ENCODE peak calls at places on chromosome 21, in ten cellular contexts. E, Q, K, T, Z, F, U, S, I and H are unnamed samples.

GRCh38 chr21:42707207-42707830 is 53.9 kb downstream of the PDE9A start:
- DNase-seq in Z (no peak), E (no peak), T (no peak), K (no peak), S (no peak), Q (no peak), F (no peak), U (no peak), I (no peak), H (no peak)

GRCh38 chr21:27803571-27803970 is 836.7 kb upstream of the ADAMTS5 start:
- DNase-seq in K (no peak), U (no peak), Z (peak), Q (no peak), T (no peak), E (no peak), S (no peak), I (no peak), F (no peak), H (no peak)

GRCh38 chr21:28588997-28589396 is 403.7 kb downstream of the LTN1 start:
- DNase-seq in Z (no peak), E (no peak), T (no peak), S (no peak), Q (no peak), K (no peak), I (no peak), U (no peak), F (no peak), H (no peak)

GRCh38 chr21:35737425-35737824 is 322.9 kb downstream of the SETD4 start:
- DNase-seq in S (no peak), I (no peak), U (no peak), F (no peak), K (no peak), Z (no peak), E (no peak), Q (no peak), T (no peak), H (no peak)

GRCh38 chr21:39057121-39057520 is 126.1 kb downstream of the PSMG1 start:
- DNase-seq in F (no peak), Q (no peak), I (no peak), T (no peak), U (no peak), Z (no peak), E (no peak), S (no peak), K (no peak), H (no peak)

GRCh38 chr21:27734146-27734545 is 767.3 kb upstream of the ADAMTS5 start:
- DNase-seq in I (no peak), Q (no peak), T (no peak), S (no peak), Z (peak), K (no peak), U (no peak), E (no peak), F (no peak), H (no peak)

GRCh38 chr21:32021319-32022027 is 148.7 kb downstream of the HUNK start:
- DNase-seq in I (no peak), Q (no peak), F (no peak), U (no peak), K (peak), T (peak), Z (no peak), E (peak), S (no peak), H (no peak)

GRCh38 chr21:26169611-26170470 is 729 bp downstream of the APP start:
- DNase-seq in I (no peak), E (peak), F (peak), Q (peak), Z (peak), T (peak), S (peak), U (peak), K (peak), H (peak)

GRCh38 chr21:28215214-28215954 is 777.3 kb downstream of the LTN1 start:
- DNase-seq in I (no peak), F (no peak), U (no peak), Q (no peak), E (peak), S (no peak), K (no peak), Z (peak), T (no peak), H (no peak)

DNA sequence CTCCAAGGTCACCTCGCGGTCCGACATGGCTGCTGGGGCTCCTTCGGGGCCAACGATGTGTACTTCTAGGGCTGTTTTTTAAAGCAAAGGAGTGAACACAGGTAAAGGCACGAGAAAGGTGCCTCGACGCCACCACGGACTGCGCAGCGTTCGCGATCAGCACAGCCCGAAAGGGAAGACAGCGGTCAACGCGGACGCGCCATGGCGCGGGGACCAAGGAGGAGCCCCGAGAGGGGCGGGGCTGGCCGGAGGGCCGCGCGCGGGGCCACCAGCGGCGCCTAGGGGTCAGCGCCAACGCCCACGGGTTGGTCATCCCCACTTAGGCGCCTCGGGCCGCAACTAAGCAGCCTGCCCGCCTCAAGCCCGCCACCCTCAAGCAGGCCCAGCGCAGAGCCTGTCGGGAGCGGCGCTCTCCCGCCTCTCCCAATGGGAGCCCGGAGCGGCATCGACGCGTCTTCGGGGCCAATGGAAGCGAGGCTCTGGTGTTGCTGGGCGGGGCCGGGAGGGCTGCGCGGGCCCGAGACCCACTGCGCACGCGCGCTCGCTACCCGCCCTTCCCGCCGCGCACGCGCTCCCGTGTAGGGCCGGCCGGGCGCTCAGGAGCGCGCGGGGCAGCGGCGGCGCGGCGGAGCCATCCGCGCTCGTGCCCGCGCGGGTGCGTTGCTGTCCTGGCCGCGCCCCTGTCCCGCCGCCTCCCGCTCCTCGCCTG is at the start of gene DIP2A:
- DNase-seq in Q (peak), E (peak), K (peak), T (peak), F (peak), S (peak), U (peak), I (peak), Z (peak), H (peak)
- TF ChIP-seq POLR2A in Q (peak), E (peak), K (no peak), T (peak), F (peak), S (peak), U (peak), I (peak), Z (peak), H (peak)

DNA sequence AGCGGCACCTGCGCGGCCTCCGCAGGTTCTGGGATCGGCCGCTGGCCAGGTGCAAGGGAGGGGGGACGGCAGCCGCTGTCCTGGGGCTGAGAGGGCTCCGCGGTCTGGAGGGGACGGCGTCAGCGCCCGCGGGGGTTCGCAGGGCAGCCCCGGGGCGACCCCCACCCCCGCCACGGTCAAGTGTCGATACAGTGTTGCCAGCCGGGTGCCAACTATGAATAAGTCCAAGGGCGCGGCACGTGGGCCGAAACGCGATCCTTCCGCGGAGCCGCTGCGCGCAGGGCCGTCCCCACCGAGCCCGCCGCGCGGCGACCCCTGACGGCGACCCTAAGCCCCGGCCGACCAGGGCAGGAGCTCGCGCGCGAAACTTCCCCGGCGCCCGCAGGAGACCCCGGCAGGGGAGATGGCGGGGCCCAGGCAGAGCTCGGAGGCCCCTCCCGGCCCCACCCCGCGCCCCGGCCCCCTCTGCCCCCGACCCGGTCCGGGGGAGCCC is 664 bp upstream of the AGPAT3 start:
- DNase-seq in E (no peak), K (peak), S (peak), I (peak), Z (peak), T (peak), Q (peak), U (peak), F (peak), H (peak)
- TF ChIP-seq POLR2A in E (no peak), K (no peak), S (peak), I (no peak), Z (no peak), T (peak), Q (peak), U (peak), F (no peak), H (peak)

DNA sequence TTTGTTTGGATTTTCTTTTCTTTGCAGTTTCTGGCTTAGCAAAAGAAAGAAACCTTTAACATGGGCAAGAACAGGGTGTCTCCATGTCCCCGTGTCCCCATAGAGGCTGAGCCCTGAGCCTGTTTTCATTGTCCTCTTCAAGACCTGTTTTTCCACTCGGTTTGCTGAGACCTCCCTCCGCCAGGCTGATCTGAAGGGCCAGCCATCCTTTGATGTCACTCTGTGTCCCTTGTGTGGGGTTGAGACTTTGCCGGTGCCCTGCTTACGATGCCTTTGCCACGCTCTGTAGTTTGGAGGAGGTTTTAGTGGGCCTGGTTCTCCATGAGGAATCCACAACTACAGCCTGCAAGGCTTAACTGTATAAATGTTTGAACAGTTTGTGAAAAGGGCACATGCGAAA is 23.8 kb downstream of the IFNGR2 start:
- DNase-seq in Z (no peak), Q (no peak), F (no peak), I (no peak), E (no peak), T (no peak), S (no peak), U (no peak), K (no peak), H (no peak)
- TF ChIP-seq POLR2A in Z (no peak), Q (no peak), F (no peak), I (no peak), E (no peak), T (no peak), S (no peak), U (no peak), K (no peak), H (no peak)

DNA sequence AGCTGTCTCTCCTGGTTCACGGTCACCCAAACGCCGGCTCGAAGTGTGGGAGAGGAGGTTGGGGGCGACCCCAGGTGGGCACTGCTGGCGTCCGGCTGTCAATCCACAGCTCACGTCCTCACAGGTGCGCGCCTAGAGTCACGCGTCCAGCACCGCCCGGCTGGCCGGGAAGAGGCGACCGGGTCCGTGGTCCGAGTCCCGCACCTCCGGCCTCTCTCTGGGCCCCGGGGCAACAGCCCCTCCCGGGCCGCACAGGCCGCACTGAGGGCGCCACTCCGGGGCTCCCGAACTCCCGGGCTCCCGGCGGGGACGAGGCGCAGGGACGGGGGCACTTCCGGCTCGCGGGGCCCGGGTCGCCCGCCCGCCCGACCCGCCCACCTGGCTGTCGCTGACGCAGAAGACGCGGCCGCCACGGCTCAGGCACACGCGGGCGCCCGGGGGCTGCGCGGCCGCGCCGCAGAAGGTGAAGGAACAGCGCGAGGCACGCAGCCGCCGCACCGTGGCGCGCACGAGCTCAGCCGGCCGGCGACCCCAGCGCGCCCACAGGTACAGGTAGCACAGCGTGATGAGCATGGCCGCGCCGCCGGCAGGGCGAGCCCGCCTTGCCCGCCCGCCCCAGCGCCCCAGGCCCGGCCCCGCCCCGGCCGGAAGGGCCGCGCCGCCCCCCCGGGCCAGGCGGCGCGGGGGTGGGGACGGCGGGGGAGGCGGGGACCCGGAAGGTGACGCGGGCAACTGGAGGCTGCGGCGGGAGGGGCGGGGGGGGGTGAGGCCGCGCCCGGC is at the start of gene HLCS:
- DNase-seq in Q (no peak), I (peak), U (peak), S (peak), K (peak), T (peak), E (peak), Z (peak), F (peak), H (peak)
- TF ChIP-seq POLR2A in Q (peak), I (peak), U (peak), S (peak), K (no peak), T (peak), E (no peak), Z (peak), F (no peak), H (no peak)

DNA sequence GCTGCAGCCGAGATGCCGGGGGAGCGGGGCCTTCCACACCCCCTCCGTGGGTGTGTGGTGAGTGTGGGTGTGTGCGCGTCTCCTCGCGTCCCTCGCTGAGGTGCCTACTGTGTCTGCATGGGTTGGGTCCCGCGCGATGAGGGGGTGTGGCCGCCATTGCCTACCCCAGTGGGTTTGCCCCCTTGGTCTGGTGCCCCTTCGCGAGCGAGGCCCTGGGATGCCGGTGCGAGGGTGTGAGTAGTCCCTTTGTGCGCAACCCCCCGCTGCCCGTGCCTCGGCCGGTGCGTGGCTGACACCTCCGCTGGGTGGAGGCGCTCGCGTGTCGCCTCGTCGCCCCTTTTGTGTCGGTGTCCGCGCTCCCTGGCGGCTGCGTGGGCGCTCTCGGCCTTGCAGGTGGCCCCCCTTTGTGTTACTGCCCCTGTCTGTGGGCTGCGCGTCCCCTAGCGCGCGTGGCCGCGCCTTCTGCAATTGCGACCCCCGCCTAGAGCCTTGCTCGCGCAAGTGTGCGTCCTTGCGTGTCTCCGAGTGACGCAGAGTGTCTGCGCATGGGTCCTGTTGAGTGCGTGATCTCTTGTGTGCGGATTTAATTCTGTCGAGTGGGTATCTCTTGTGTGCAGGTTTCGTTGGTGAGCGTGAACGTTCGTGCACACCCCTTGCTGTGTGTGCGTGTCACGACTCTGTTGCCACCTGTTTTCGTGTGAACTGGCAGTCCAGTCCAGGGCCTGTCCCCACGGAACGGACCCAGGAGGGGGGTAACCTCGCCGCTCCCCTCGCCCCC is 552 bp downstream of the TTC3 start:
- DNase-seq in K (peak), Q (no peak), S (no peak), U (no peak), I (peak), T (peak), Z (peak), F (peak), E (no peak), H (peak)
- TF ChIP-seq POLR2A in K (no peak), Q (no peak), S (no peak), U (no peak), I (no peak), T (no peak), Z (peak), F (peak), E (no peak), H (peak)

GRCh38 chr21:44872266-44872567 is 1.3 kb downstream of the PTTG1IP start:
- DNase-seq in T (no peak), Z (no peak), U (no peak), Q (no peak), K (no peak), S (no peak), E (no peak), F (no peak), I (no peak), H (no peak)

GRCh38 chr21:44874240-44874496 is 678 bp upstream of the PTTG1IP start:
- DNase-seq in S (no peak), Z (no peak), F (no peak), K (no peak), T (no peak), I (no peak), E (no peak), Q (no peak), U (no peak), H (no peak)

GRCh38 chr21:44872568-44873355 is 728 bp downstream of the PTTG1IP start:
- DNase-seq in F (no peak), E (peak), U (no peak), T (peak), Z (peak), I (peak), Q (no peak), S (no peak), K (peak), H (peak)

GRCh38 chr21:44874497-44875331 is 1.2 kb upstream of the PTTG1IP start:
- DNase-seq in S (no peak), Z (no peak), Q (no peak), E (peak), F (no peak), K (peak), T (peak), I (peak), U (no peak), H (peak)

DNA sequence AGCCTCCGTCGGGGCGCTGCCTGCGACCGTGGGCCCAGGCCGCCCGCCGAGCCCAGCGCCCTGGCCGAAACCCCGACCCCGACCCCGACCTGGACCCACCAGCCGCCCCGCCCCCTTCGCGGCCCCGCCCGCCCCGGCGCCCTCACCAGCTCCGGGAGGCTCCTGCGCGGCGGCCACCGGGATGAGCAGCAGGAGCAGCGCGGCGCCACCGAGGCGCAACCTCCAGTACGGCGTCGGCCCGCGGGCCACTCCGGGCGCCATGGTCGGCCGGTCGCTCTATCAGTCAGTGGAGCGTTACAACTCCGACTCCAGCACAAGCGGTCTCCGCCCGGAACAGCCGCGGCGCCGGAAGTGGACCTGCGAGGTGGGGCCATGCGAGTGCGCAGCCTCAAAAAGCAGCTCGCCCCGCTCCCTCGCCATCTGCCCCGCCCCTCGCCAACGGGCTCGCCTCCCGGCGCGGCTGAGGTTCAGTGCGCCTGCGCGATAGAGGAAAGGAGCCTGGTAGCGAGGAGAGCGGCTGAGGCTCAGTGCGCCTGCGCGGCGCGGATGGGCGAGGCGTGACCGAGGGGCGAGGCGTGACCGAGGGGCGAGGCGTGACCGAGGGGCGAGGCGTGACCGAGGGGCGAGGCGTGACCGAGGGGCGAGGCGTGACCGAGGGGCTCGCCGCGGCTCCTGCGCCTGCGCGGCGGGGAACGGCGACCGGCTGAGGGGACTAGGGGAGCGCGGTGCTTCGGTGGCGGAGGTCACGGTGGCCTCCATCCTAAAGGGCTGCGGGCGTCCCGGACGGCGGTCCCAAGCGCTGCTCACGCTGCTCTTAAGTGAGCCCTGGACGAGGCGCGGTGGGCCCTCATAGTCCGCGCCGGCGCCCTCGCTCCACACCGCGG is at the start of gene PTTG1IP:
- DNase-seq in T (peak), I (peak), K (peak), E (peak), S (peak), Z (peak), Q (peak), F (peak), U (peak), H (peak)
- TF ChIP-seq POLR2A in T (peak), I (peak), K (no peak), E (peak), S (peak), Z (peak), Q (peak), F (peak), U (peak), H (peak)

GRCh38 chr21:41578083-41578482 is 70.1 kb upstream of the TMPRSS2 start:
- DNase-seq in Q (no peak), K (no peak), U (no peak), Z (no peak), E (no peak), S (no peak), F (no peak), I (no peak), T (no peak), H (no peak)

GRCh38 chr21:41578708-41579107 is 70.8 kb upstream of the TMPRSS2 start:
- DNase-seq in I (peak), K (no peak), T (peak), Q (no peak), U (no peak), Z (no peak), F (no peak), E (no peak), S (no peak), H (no peak)

GRCh38 chr21:41581592-41582228 is 73.8 kb upstream of the TMPRSS2 start:
- DNase-seq in S (no peak), I (no peak), Z (no peak), T (no peak), E (no peak), F (no peak), Q (no peak), U (no peak), K (peak), H (no peak)

GRCh38 chr21:41580758-41581554 is 73.0 kb upstream of the TMPRSS2 start:
- DNase-seq in K (no peak), F (no peak), S (no peak), T (no peak), I (no peak), E (no peak), U (no peak), Z (no peak), Q (no peak), H (no peak)

DNA sequence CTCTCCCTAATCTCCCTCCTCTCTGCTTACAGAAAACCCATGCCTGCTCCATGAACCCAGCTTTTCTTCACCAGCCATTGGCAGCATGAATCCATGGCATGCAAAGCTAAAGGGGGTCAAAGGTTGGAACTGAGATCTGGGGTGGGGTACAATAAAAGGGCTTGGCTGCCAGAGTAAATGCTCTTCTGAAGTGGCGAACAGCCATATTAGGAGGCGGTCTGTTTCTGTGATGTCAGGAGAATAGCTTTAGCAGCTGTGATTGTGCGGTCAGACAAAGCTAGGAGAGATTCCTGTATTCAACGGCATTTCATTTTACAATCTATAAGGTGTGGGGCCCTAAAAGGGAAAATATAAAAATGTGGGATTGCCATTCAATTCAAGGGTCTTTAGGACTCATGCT is 71.7 kb upstream of the TMPRSS2 start:
- DNase-seq in U (no peak), K (no peak), E (no peak), T (no peak), S (no peak), Z (no peak), F (no peak), I (no peak), Q (no peak), H (no peak)
- TF ChIP-seq POLR2A in U (no peak), K (no peak), E (no peak), T (no peak), S (no peak), Z (no peak), F (no peak), I (no peak), Q (no peak), H (no peak)